ENCODE peak calls at places on chromosome 20, in six cellular contexts. Q is adrenal gland, B is GM12892, N is IMR-90, A is H1, G is transverse colon. X is an unnamed sample.

GRCh38 chr20:35831029-35831428 is 59.2 kb downstream of the PHF20 start:
- DNase-seq in N (peak; percentile 54), G (no peak), A (no peak), B (no peak), Q (no peak), X (no peak)

GRCh38 chr20:52379723-52380336 is 188.3 kb upstream of the ZFP64 start:
- DNase-seq in G (peak; percentile 26), Q (peak; percentile 58), N (peak; percentile 17), B (peak; percentile 16), A (peak; percentile 68), X (peak; percentile 18)

GRCh38 chr20:52234302-52235045 is 42.9 kb upstream of the ZFP64 start:
- DNase-seq in G (no peak), A (no peak), Q (no peak), N (no peak), B (no peak), X (no peak)

GRCh38 chr20:47654370-47654769 is 130.9 kb downstream of the SULF2 start:
- DNase-seq in G (no peak), A (peak; percentile 37), Q (no peak), N (no peak), B (no peak), X (no peak)

GRCh38 chr20:47487175-47487917 is 14.3 kb upstream of the NCOA3 start:
- DNase-seq in A (no peak), B (peak; percentile 41), N (peak; percentile 25), Q (no peak), G (peak; percentile 33), X (no peak)

GRCh38 chr20:63381781-63382431 is 20.8 kb upstream of the CHRNA4 start:
- DNase-seq in N (no peak), Q (no peak), A (peak; percentile 93), B (peak; percentile 75), G (no peak), X (peak; percentile 64)

GRCh38 chr20:4905612-4906011 is 95.7 kb downstream of the SLC23A2 start:
- DNase-seq in B (no peak), G (no peak), Q (no peak), A (no peak), N (peak; percentile 49), X (no peak)

GRCh38 chr20:9112541-9113515 is 43.9 kb downstream of the PLCB4 start:
- DNase-seq in N (peak; percentile 78), G (no peak), Q (peak; percentile 16), A (no peak), B (no peak), X (no peak)

GRCh38 chr20:64111841-64112641 is 4.7 kb upstream of the NPBWR2 start:
- DNase-seq in B (no peak), G (peak; percentile 3), N (no peak), A (peak; percentile 45), Q (peak; percentile 4), X (no peak)

GRCh38 chr20:6122111-6122872 is 538 bp downstream of the FERMT1 start:
- DNase-seq in Q (no peak), G (peak; percentile 14), N (peak; percentile 45), B (no peak), A (peak; percentile 52), X (no peak)

GRCh38 chr20:14055127-14055742 is 59.9 kb downstream of the MACROD2 start:
- DNase-seq in Q (no peak), B (no peak), A (no peak), N (peak; percentile 61), G (no peak), X (no peak)

GRCh38 chr20:8994045-8994444 is 74.8 kb upstream of the PLCB4 start:
- DNase-seq in N (no peak), A (no peak), B (no peak), Q (no peak), G (no peak), X (no peak)

GRCh38 chr20:11845311-11845710 is 72.4 kb upstream of the BTBD3 start:
- DNase-seq in B (no peak), N (peak; percentile 48), Q (no peak), G (no peak), A (no peak), X (no peak)

GRCh38 chr20:19549896-19550295 is 208.2 kb upstream of the RIN2 start:
- DNase-seq in Q (no peak), G (no peak), A (no peak), B (no peak), N (no peak), X (no peak)

GRCh38 chr20:17646209-17646717 is 35.8 kb downstream of the RRBP1 start:
- DNase-seq in Q (peak; percentile 67), N (no peak), A (no peak), G (no peak), B (no peak), X (no peak)

GRCh38 chr20:50843331-50844276 is 48.7 kb downstream of the BCAS4 start:
- DNase-seq in Q (no peak), G (no peak), B (no peak), N (no peak), A (no peak), X (no peak)

GRCh38 chr20:5990946-5991345 is 40.5 kb downstream of the MCM8 start:
- DNase-seq in A (no peak), G (no peak), N (no peak), B (no peak), Q (no peak), X (no peak)

GRCh38 chr20:57809661-57810172 is 99.9 kb upstream of the PMEPA1 start:
- DNase-seq in A (no peak), B (no peak), N (no peak), Q (no peak), G (no peak), X (no peak)

GRCh38 chr20:58117944-58118343 is 110.5 kb downstream of the ANKRD60 start:
- DNase-seq in Q (no peak), A (no peak), G (no peak), B (no peak), N (no peak), X (no peak)

GRCh38 chr20:42901689-42902518 is 287.8 kb downstream of the PTPRT start:
- DNase-seq in A (no peak), B (no peak), Q (peak; percentile 62), G (no peak), N (no peak), X (no peak)

DNA sequence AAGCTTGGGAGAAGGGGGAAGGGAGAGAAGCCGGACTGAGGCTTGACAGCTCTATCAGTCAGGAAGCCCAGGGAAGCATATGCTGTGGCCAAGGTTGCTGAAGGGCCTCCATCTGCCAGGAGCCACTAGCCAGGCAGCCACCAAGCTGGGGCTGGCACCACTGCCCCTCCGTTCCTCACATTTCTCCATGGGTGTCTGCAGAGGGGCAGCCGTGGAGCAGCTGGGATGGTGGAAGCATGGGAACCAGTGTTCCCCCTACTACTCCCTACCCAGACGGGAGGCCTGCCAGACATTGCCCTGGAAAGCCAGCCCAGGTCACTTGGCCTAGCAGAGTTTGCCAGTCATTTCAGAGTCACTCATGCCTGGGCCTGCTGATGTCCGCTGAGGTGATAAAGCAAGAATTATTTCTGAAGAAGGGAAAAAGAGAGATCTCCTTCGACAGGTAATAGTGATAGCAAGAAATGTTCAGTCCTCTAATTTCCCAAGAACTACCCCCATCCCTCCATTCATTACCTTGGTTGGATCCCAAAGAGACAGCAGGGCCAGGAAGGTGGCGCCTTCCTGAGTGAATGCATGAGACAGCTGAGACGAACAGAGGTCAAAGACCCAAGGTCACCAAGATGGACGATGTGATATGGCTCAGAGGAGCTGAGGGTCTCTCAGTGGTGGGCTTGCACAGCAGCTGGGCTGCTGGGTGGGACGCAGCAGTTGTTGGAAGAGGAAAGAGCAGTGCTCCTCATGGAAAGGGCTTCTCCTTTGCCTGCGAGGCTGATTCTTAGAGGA is 21.9 kb downstream of the SNPH start:
- DNase-seq in N (no peak), A (no peak), B (no peak), Q (no peak), G (no peak), X (no peak)
- TF ChIP-seq POLR2A in N (no peak), A (no peak), B (no peak), Q (no peak), G (no peak), X (no peak)

GRCh38 chr20:3473324-3473723 is 2.5 kb downstream of the ATRN start:
- DNase-seq in A (peak; percentile 16), N (no peak), B (no peak), G (no peak), Q (no peak), X (no peak)

GRCh38 chr20:3472105-3472504 is 1.3 kb downstream of the ATRN start:
- DNase-seq in A (peak; percentile 8), N (no peak), Q (no peak), G (no peak), B (no peak), X (no peak)

GRCh38 chr20:3470208-3470626 is 601 bp upstream of the ATRN start:
- DNase-seq in B (no peak), A (no peak), Q (no peak), G (no peak), N (no peak), X (no peak)

GRCh38 chr20:3471397-3472021 is 691 bp downstream of the ATRN start:
- DNase-seq in G (no peak), A (no peak), Q (no peak), N (no peak), B (no peak), X (no peak)

DNA sequence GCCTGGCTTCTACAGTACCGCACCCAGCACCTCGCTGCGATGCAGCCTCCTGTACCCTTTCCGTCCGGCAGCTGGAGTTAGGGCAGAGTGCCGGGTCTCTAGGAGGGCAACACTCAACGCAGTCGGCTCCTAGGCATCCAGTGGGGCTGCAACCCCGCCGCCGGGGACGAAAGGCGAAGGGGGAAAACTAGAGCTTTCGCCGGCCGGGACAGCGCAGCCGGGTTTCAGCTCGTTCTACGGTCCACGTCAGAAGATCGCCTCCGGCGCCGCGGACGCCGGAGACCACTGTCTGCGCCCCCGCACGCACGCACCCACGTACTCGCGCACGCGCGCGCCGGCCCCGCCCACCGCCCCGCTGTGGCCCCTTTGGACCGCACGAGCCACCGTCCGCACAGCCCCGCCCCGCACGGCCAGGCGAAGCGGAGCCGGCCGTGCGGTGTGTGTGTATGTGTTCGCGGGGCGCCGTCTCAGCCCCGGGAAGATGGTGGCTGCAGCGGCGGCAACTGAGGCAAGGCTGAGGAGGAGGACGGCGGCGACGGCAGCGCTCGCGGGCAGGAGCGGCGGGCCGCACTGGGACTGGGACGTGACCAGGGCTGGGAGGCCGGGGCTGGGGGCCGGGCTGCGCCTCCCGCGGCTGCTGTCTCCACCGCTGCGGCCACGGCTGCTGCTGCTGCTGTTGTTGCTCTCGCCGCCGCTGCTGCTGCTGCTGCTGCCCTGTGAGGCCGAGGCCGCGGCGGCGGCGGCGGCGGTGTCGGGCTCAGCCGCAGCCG is at the start of gene ATRN:
- DNase-seq in A (peak; percentile 93), G (peak; percentile 89), B (peak; percentile 91), Q (peak; percentile 90), N (peak; percentile 89), X (peak; percentile 84)
- TF ChIP-seq POLR2A in A (no peak), G (peak; percentile 50), B (peak; percentile 80), Q (peak; percentile 75), N (peak; percentile 89), X (peak; percentile 93)

DNA sequence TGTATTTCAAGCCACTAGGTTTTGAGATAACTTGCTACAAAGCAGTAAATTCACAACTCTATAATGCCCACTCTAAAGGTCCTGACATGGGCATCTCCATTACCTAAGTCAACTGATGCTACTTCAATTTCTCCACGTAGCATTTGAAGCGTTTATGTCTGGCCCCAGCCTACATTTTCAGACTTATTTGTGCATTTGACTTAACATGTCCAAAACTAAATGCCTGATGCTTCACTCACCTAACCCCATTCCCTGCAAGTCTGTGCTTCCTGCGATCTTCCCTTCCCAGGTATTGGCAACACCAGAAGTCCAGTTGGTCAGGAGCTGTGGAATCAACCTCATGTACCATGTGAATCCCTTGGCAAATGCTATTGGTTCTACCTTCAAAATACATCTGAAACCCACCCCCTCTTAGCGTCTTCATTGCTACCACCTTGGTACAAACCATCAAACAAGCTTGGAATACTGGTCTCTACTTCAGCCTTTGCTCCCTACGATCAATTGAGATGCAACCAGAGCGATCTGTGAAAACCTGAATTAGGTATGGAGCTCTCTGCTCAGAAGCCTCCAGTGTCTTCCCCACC is 12.8 kb upstream of the ZNFX1 start:
- DNase-seq in Q (no peak), A (no peak), G (no peak), N (no peak), B (no peak), X (no peak)
- TF ChIP-seq POLR2A in Q (no peak), A (peak; percentile 15), G (no peak), N (no peak), B (peak; percentile 18), X (no peak)

GRCh38 chr20:325043-325888 is at the start of gene SOX12:
- DNase-seq in G (peak; percentile 99), B (peak; percentile 91), N (peak; percentile 87), Q (peak; percentile 98), A (peak; percentile 100), X (peak; percentile 81)
- TF ChIP-seq POLR2A in G (peak; percentile 28), B (peak; percentile 47), N (peak; percentile 70), Q (peak; percentile 66), A (peak; percentile 53), X (peak; percentile 52)

X was measured in H54.